ENCODE peak calls at places on chromosomes 7 and 10, in nine cellular contexts. X is activated T-cell treated with anti-CD3 and anti-CD28 coated beads, Interleukin-2, amount 50 U/mL, for 1 hour; I is amygdala; C is SHP77 treated with DMSO at 0.1 percent for 48 hours; R is naive thymus-derived CD8-positive, alpha-beta T cell; Q is T-helper 1 cell; P is CD8-positive, alpha-beta memory T cell; D is T1000; V is HFFc6. U is an unnamed sample.

GRCh38 chr10:36336315-36336714 is 694.2 kb upstream of the FZD8 start:
- DNase-seq in X (no peak), I (no peak), C (no peak), R (no peak), Q (no peak), P (no peak), D (no peak), V (no peak), U (no peak)

GRCh38 chr7:151317936-151318335 is 23.7 kb upstream of the NUB1 start:
- DNase-seq in X (no peak), I (no peak), C (no peak), R (no peak), Q (no peak), P (no peak), D (no peak), V (no peak), U (no peak)

GRCh38 chr10:88879754-88880286 is at the start of gene STAMBPL1:
- DNase-seq in X (peak; percentile 75), I (no peak), C (no peak), R (peak; percentile 66), Q (peak; percentile 92), P (peak; percentile 60), D (peak; percentile 63), V (no peak), U (peak; percentile 90)

GRCh38 chr7:140033036-140033435 is 29.7 kb downstream of the PARP12 start:
- DNase-seq in X (no peak), I (no peak), C (no peak), R (no peak), Q (no peak), P (no peak), D (no peak), V (peak; percentile 69), U (no peak)

GRCh38 chr10:17379151-17379690 is 75.2 kb downstream of the ST8SIA6 start:
- DNase-seq in X (no peak), I (no peak), C (no peak), R (no peak), Q (no peak), P (no peak), D (no peak), V (no peak), U (no peak)

GRCh38 chr10:47316131-47316530 is 6.1 kb upstream of the GDF2 start:
- DNase-seq in X (no peak), I (no peak), C (no peak), R (no peak), Q (no peak), P (no peak), D (no peak), V (no peak), U (no peak)

GRCh38 chr7:31017748-31018120 is 34.4 kb upstream of the ADCYAP1R1 start:
- DNase-seq in X (no peak), I (no peak), C (no peak), R (no peak), Q (no peak), P (no peak), D (no peak), V (no peak), U (no peak)

GRCh38 chr10:100653957-100654834 is 91.2 kb upstream of the PAX2 start:
- DNase-seq in X (peak; percentile 31), I (no peak), C (no peak), R (no peak), Q (peak; percentile 42), P (no peak), D (no peak), V (no peak), U (no peak)

GRCh38 chr10:11704087-11704486 is 38.1 kb upstream of the ECHDC3 start:
- DNase-seq in X (no peak), I (no peak), C (no peak), R (no peak), Q (no peak), P (no peak), D (no peak), V (no peak), U (no peak)

GRCh38 chr10:97590748-97591139 is 1.2 kb downstream of the C10orf62 start:
- DNase-seq in X (no peak), I (no peak), C (no peak), R (no peak), Q (no peak), P (no peak), D (no peak), V (no peak), U (no peak)

GRCh38 chr10:34773617-34774261 is 41.4 kb downstream of the PARD3 start:
- DNase-seq in X (no peak), I (no peak), C (no peak), R (no peak), Q (no peak), P (no peak), D (no peak), V (no peak), U (no peak)

GRCh38 chr10:112201334-112201733 is 17.8 kb upstream of the GPAM start:
- DNase-seq in X (no peak), I (no peak), C (no peak), R (no peak), Q (no peak), P (no peak), D (no peak), V (no peak), U (no peak)

GRCh38 chr10:100745882-100746412 is 565 bp downstream of the PAX2 start:
- DNase-seq in X (no peak), I (no peak), C (no peak), R (no peak), Q (no peak), P (no peak), D (no peak), V (no peak), U (no peak)

GRCh38 chr10:116669832-116670644 is 49.3 kb downstream of the PNLIPRP2 start:
- DNase-seq in X (no peak), I (no peak), C (no peak), R (no peak), Q (no peak), P (no peak), D (no peak), V (no peak), U (no peak)

GRCh38 chr7:2573747-2574146 is 15.0 kb downstream of the IQCE start:
- DNase-seq in X (no peak), I (no peak), C (no peak), R (no peak), Q (no peak), P (no peak), D (no peak), V (no peak), U (no peak)

GRCh38 chr7:100437150-100438100 is 1.1 kb upstream of the PPP1R35 start:
- DNase-seq in X (no peak), I (no peak), C (no peak), R (no peak), Q (no peak), P (no peak), D (no peak), V (no peak), U (peak; percentile 57)

GRCh38 chr7:136637826-136638225 is 230.6 kb upstream of the CHRM2 start:
- DNase-seq in X (no peak), I (no peak), C (no peak), R (no peak), Q (no peak), P (no peak), D (no peak), V (no peak), U (no peak)

GRCh38 chr7:6589151-6589828 is 531 bp upstream of the INTS15 start:
- DNase-seq in X (no peak), I (no peak), C (no peak), R (no peak), Q (no peak), P (no peak), D (no peak), V (no peak), U (no peak)

GRCh38 chr7:108442039-108442568 is 14.1 kb downstream of the NRCAM start:
- DNase-seq in X (no peak), I (no peak), C (peak; percentile 93), R (no peak), Q (no peak), P (no peak), D (no peak), V (no peak), U (no peak)

GRCh38 chr10:59362991-59363390 is 642 bp upstream of the FAM13C start:
- DNase-seq in X (no peak), I (peak; percentile 72), C (peak; percentile 34), R (no peak), Q (no peak), P (no peak), D (no peak), V (no peak), U (peak; percentile 25)

GRCh38 chr7:99499356-99499712 is 747 bp downstream of the ZNF394 start:
- DNase-seq in X (no peak), I (no peak), C (no peak), R (no peak), Q (peak; percentile 59), P (peak; percentile 8), D (no peak), V (no peak), U (no peak)

GRCh38 chr7:2738110-2738509 is 50.1 kb downstream of the AMZ1 start:
- DNase-seq in X (no peak), I (no peak), C (no peak), R (no peak), Q (no peak), P (no peak), D (no peak), V (no peak), U (peak; percentile 59)

GRCh38 chr10:102611514-102612095 is 32.7 kb upstream of the TRIM8 start:
- DNase-seq in X (no peak), I (no peak), C (no peak), R (no peak), Q (no peak), P (no peak), D (no peak), V (peak; percentile 54), U (no peak)

GRCh38 chr10:48505394-48506112 is 99.3 kb downstream of the ARHGAP22 start:
- DNase-seq in X (no peak), I (no peak), C (no peak), R (no peak), Q (no peak), P (no peak), D (no peak), V (no peak), U (no peak)

GRCh38 chr7:42763137-42763551 is 148.7 kb downstream of the C7orf25 start:
- DNase-seq in X (no peak), I (no peak), C (no peak), R (no peak), Q (no peak), P (no peak), D (no peak), V (no peak), U (no peak)

GRCh38 chr7:18610331-18610948 is 114.9 kb downstream of the HDAC9 start:
- DNase-seq in X (no peak), I (no peak), C (no peak), R (no peak), Q (no peak), P (no peak), D (no peak), V (peak; percentile 7), U (peak; percentile 22)

GRCh38 chr10:7161484-7162283 is 249.2 kb downstream of the SFMBT2 start:
- DNase-seq in X (no peak), I (no peak), C (no peak), R (no peak), Q (no peak), P (no peak), D (no peak), V (no peak), U (no peak)

GRCh38 chr7:81213394-81213793 is 294.5 kb upstream of the SEMA3C start:
- DNase-seq in X (no peak), I (no peak), C (no peak), R (no peak), Q (no peak), P (no peak), D (no peak), V (no peak), U (no peak)

GRCh38 chr10:31158000-31158658 is 126.5 kb upstream of the ZNF438 start:
- DNase-seq in X (no peak), I (no peak), C (peak; percentile 40), R (no peak), Q (no peak), P (no peak), D (no peak), V (peak; percentile 31), U (no peak)

GRCh38 chr7:92691578-92691977 is 101.4 kb upstream of the FAM133B start:
- DNase-seq in X (no peak), I (no peak), C (peak; percentile 41), R (peak; percentile 8), Q (peak; percentile 72), P (no peak), D (no peak), V (peak; percentile 52), U (no peak)

GRCh38 chr10:102135956-102136526 is 3.2 kb downstream of the PPRC1 start:
- DNase-seq in X (no peak), I (no peak), C (no peak), R (no peak), Q (no peak), P (no peak), D (no peak), V (no peak), U (no peak)